ENCODE peak calls at places on chromosomes 12 and 14, in seven cellular contexts. One of them, this sample, is unnamed.
A peak's percentile ranks its signal among the peaks of the same experiment; 100 is the strongest.

GRCh38 chr12:2301531-2302461 is 249.0 kb downstream of the CACNA1C start:
- DNase-seq in mesendoderm: no peak
- DNase-seq in H9: no peak
- DNase-seq in IMR-90: peak; percentile 80
- DNase-seq in neuronal stem cell: no peak
- DNase-seq in H1: no peak
- DNase-seq in trophoblast cell: peak; percentile 33
- DNase-seq in this sample: peak; percentile 52

GRCh38 chr12:123965382-123965781 is 7.2 kb downstream of the CCDC92 start:
- DNase-seq in mesendoderm: no peak
- DNase-seq in H9: no peak
- DNase-seq in IMR-90: no peak
- DNase-seq in neuronal stem cell: no peak
- DNase-seq in H1: no peak
- DNase-seq in trophoblast cell: no peak
- DNase-seq in this sample: no peak

GRCh38 chr14:102008891-102009290 is 44.5 kb downstream of the DYNC1H1 start:
- DNase-seq in mesendoderm: no peak
- DNase-seq in H9: no peak
- DNase-seq in IMR-90: no peak
- DNase-seq in neuronal stem cell: no peak
- DNase-seq in H1: no peak
- DNase-seq in trophoblast cell: no peak
- DNase-seq in this sample: no peak

GRCh38 chr12:66269757-66270383 is 32.4 kb upstream of the HELB start:
- DNase-seq in mesendoderm: peak; percentile 84
- DNase-seq in H9: peak; percentile 54
- DNase-seq in IMR-90: peak; percentile 62
- DNase-seq in neuronal stem cell: peak; percentile 38
- DNase-seq in H1: no peak
- DNase-seq in trophoblast cell: peak; percentile 42
- DNase-seq in this sample: peak; percentile 50

GRCh38 chr12:26018926-26019325 is 60.4 kb downstream of the RASSF8 start:
- DNase-seq in mesendoderm: no peak
- DNase-seq in H9: no peak
- DNase-seq in IMR-90: peak; percentile 60
- DNase-seq in neuronal stem cell: no peak
- DNase-seq in H1: no peak
- DNase-seq in trophoblast cell: peak; percentile 71
- DNase-seq in this sample: no peak

GRCh38 chr14:101216725-101217463 is 313.4 kb upstream of the RTL1 start:
- DNase-seq in mesendoderm: no peak
- DNase-seq in H9: no peak
- DNase-seq in IMR-90: no peak
- DNase-seq in neuronal stem cell: no peak
- DNase-seq in H1: no peak
- DNase-seq in trophoblast cell: no peak
- DNase-seq in this sample: no peak

GRCh38 chr14:57845802-57846531 is 19.9 kb downstream of the SLC35F4 start:
- DNase-seq in mesendoderm: peak; percentile 16
- DNase-seq in H9: no peak
- DNase-seq in IMR-90: no peak
- DNase-seq in neuronal stem cell: no peak
- DNase-seq in H1: no peak
- DNase-seq in trophoblast cell: no peak
- DNase-seq in this sample: no peak

GRCh38 chr12:11824069-11824468 is 174.6 kb downstream of the ETV6 start:
- DNase-seq in mesendoderm: no peak
- DNase-seq in H9: no peak
- DNase-seq in IMR-90: no peak
- DNase-seq in neuronal stem cell: no peak
- DNase-seq in H1: no peak
- DNase-seq in trophoblast cell: no peak
- DNase-seq in this sample: no peak

GRCh38 chr12:7747196-7747595 is at the start of gene CLEC4C:
- DNase-seq in mesendoderm: no peak
- DNase-seq in H9: no peak
- DNase-seq in IMR-90: no peak
- DNase-seq in neuronal stem cell: no peak
- DNase-seq in H1: no peak
- DNase-seq in trophoblast cell: no peak
- DNase-seq in this sample: no peak

GRCh38 chr12:68352067-68352466 is 19.9 kb upstream of the MDM1 start:
- DNase-seq in mesendoderm: peak; percentile 22
- DNase-seq in H9: no peak
- DNase-seq in IMR-90: peak; percentile 77
- DNase-seq in neuronal stem cell: no peak
- DNase-seq in H1: no peak
- DNase-seq in trophoblast cell: no peak
- DNase-seq in this sample: no peak

GRCh38 chr12:104740668-104741067 is 217.4 kb downstream of the SLC41A2 start:
- DNase-seq in mesendoderm: no peak
- DNase-seq in H9: no peak
- DNase-seq in IMR-90: no peak
- DNase-seq in neuronal stem cell: no peak
- DNase-seq in H1: no peak
- DNase-seq in trophoblast cell: peak; percentile 13
- DNase-seq in this sample: no peak

GRCh38 chr12:81022531-81022930 is 55.3 kb upstream of the ACSS3 start:
- DNase-seq in mesendoderm: no peak
- DNase-seq in H9: no peak
- DNase-seq in IMR-90: no peak
- DNase-seq in neuronal stem cell: no peak
- DNase-seq in H1: no peak
- DNase-seq in trophoblast cell: no peak
- DNase-seq in this sample: no peak

GRCh38 chr14:93939304-93940229 is 12.4 kb downstream of the FAM181A start:
- DNase-seq in mesendoderm: peak; percentile 90
- DNase-seq in H9: peak; percentile 93
- DNase-seq in IMR-90: peak; percentile 67
- DNase-seq in neuronal stem cell: peak; percentile 74
- DNase-seq in H1: peak; percentile 78
- DNase-seq in trophoblast cell: peak; percentile 78
- DNase-seq in this sample: peak; percentile 57

GRCh38 chr12:101863971-101864370 is 13.4 kb upstream of the DRAM1 start:
- DNase-seq in mesendoderm: no peak
- DNase-seq in H9: no peak
- DNase-seq in IMR-90: no peak
- DNase-seq in neuronal stem cell: no peak
- DNase-seq in H1: no peak
- DNase-seq in trophoblast cell: no peak
- DNase-seq in this sample: no peak

GRCh38 chr14:94593376-94593748 is 12.1 kb downstream of the SERPINA5 start:
- DNase-seq in mesendoderm: no peak
- DNase-seq in H9: no peak
- DNase-seq in IMR-90: no peak
- DNase-seq in neuronal stem cell: no peak
- DNase-seq in H1: no peak
- DNase-seq in trophoblast cell: no peak
- DNase-seq in this sample: no peak

GRCh38 chr12:79911889-79912656 is 22.8 kb downstream of the PPP1R12A start:
- DNase-seq in mesendoderm: peak; percentile 75
- DNase-seq in H9: no peak
- DNase-seq in IMR-90: peak; percentile 59
- DNase-seq in neuronal stem cell: no peak
- DNase-seq in H1: no peak
- DNase-seq in trophoblast cell: peak; percentile 56
- DNase-seq in this sample: no peak

GRCh38 chr14:75335588-75335987 is 57.0 kb downstream of the FOS start:
- DNase-seq in mesendoderm: no peak
- DNase-seq in H9: no peak
- DNase-seq in IMR-90: no peak
- DNase-seq in neuronal stem cell: no peak
- DNase-seq in H1: no peak
- DNase-seq in trophoblast cell: no peak
- DNase-seq in this sample: no peak

GRCh38 chr12:56321027-56321426 is 5.2 kb upstream of the CNPY2 start:
- DNase-seq in mesendoderm: no peak
- DNase-seq in H9: no peak
- DNase-seq in IMR-90: peak; percentile 24
- DNase-seq in neuronal stem cell: no peak
- DNase-seq in H1: no peak
- DNase-seq in trophoblast cell: peak; percentile 62
- DNase-seq in this sample: peak; percentile 27

GRCh38 chr12:120290541-120291312 is 976 bp downstream of the RNU4-2 start:
- DNase-seq in mesendoderm: peak; percentile 80
- DNase-seq in H9: peak; percentile 71
- DNase-seq in IMR-90: no peak
- DNase-seq in neuronal stem cell: no peak
- DNase-seq in H1: no peak
- DNase-seq in trophoblast cell: peak; percentile 64
- DNase-seq in this sample: no peak

GRCh38 chr12:64893961-64894360 is 69.5 kb downstream of the TBC1D30 start:
- DNase-seq in mesendoderm: no peak
- DNase-seq in H9: no peak
- DNase-seq in IMR-90: peak; percentile 88
- DNase-seq in neuronal stem cell: no peak
- DNase-seq in H1: no peak
- DNase-seq in trophoblast cell: no peak
- DNase-seq in this sample: peak; percentile 42

GRCh38 chr12:109738209-109738608 is 24.6 kb downstream of the FAM222A start:
- DNase-seq in mesendoderm: no peak
- DNase-seq in H9: no peak
- DNase-seq in IMR-90: no peak
- DNase-seq in neuronal stem cell: no peak
- DNase-seq in H1: no peak
- DNase-seq in trophoblast cell: no peak
- DNase-seq in this sample: no peak

GRCh38 chr12:76219806-76220205 is 128.4 kb downstream of the BBS10 start:
- DNase-seq in mesendoderm: no peak
- DNase-seq in H9: no peak
- DNase-seq in IMR-90: no peak
- DNase-seq in neuronal stem cell: no peak
- DNase-seq in H1: no peak
- DNase-seq in trophoblast cell: no peak
- DNase-seq in this sample: no peak

GRCh38 chr12:43407816-43408645 is 144.0 kb downstream of the ADAMTS20 start:
- DNase-seq in mesendoderm: no peak
- DNase-seq in H9: no peak
- DNase-seq in IMR-90: peak; percentile 50
- DNase-seq in neuronal stem cell: no peak
- DNase-seq in H1: no peak
- DNase-seq in trophoblast cell: no peak
- DNase-seq in this sample: peak; percentile 12

GRCh38 chr14:103214461-103214958 is 91.2 kb downstream of the TNFAIP2 start:
- DNase-seq in mesendoderm: no peak
- DNase-seq in H9: no peak
- DNase-seq in IMR-90: no peak
- DNase-seq in neuronal stem cell: no peak
- DNase-seq in H1: no peak
- DNase-seq in trophoblast cell: no peak
- DNase-seq in this sample: no peak

GRCh38 chr14:95507701-95508103 is 8.7 kb downstream of the SYNE3 start:
- DNase-seq in mesendoderm: no peak
- DNase-seq in H9: no peak
- DNase-seq in IMR-90: peak; percentile 75
- DNase-seq in neuronal stem cell: no peak
- DNase-seq in H1: no peak
- DNase-seq in trophoblast cell: peak; percentile 66
- DNase-seq in this sample: peak; percentile 89

GRCh38 chr14:66998013-66998412 is 191.2 kb upstream of the GARIN2 start:
- DNase-seq in mesendoderm: no peak
- DNase-seq in H9: no peak
- DNase-seq in IMR-90: no peak
- DNase-seq in neuronal stem cell: no peak
- DNase-seq in H1: no peak
- DNase-seq in trophoblast cell: no peak
- DNase-seq in this sample: no peak

GRCh38 chr12:64890873-64891468 is 66.5 kb downstream of the TBC1D30 start:
- DNase-seq in mesendoderm: peak; percentile 73
- DNase-seq in H9: no peak
- DNase-seq in IMR-90: peak; percentile 70
- DNase-seq in neuronal stem cell: peak; percentile 72
- DNase-seq in H1: no peak
- DNase-seq in trophoblast cell: peak; percentile 91
- DNase-seq in this sample: peak; percentile 71

DNA sequence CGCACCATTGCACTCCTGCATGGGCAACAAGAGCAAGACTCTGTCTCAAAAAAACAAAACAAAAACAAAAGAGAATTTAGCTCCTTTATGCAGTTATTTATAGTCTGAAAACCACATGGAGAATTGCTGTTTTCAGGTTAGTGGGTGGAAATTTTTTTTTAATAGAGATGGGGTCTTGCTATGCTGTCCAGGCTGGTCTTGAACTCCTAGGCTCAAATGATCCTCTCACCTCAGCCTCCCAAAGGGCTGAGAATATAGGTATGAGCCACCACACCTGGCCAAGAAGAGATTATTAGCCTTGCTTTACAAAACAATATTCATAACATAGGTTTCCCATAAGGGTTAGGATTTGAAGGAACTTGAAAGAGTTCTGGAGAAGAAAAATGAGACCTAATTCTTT is 12.1 kb upstream of the SRP54 start:
- DNase-seq in mesendoderm: no peak
- DNase-seq in H9: no peak
- DNase-seq in IMR-90: no peak
- DNase-seq in neuronal stem cell: no peak
- DNase-seq in H1: no peak
- DNase-seq in trophoblast cell: no peak
- DNase-seq in this sample: no peak
- H3K4ac ChIP-seq in mesendoderm: no peak overlapping the region
- H3K4ac ChIP-seq in H9: no peak overlapping the region
- H3K4ac ChIP-seq in IMR-90: peak overlapping the region; percentile 36
- H3K4ac ChIP-seq in neuronal stem cell: no peak overlapping the region
- H3K4ac ChIP-seq in H1: no peak overlapping the region
- H3K4ac ChIP-seq in trophoblast cell: no peak overlapping the region
- H3K4ac ChIP-seq in this sample: no peak overlapping the region

GRCh38 chr14:89502966-89503365 is 85.9 kb upstream of the FOXN3 start:
- DNase-seq in mesendoderm: no peak
- DNase-seq in H9: no peak
- DNase-seq in IMR-90: no peak
- DNase-seq in neuronal stem cell: no peak
- DNase-seq in H1: no peak
- DNase-seq in trophoblast cell: no peak
- DNase-seq in this sample: no peak
- H3K4ac ChIP-seq in mesendoderm: peak overlapping the region; percentile 23
- H3K4ac ChIP-seq in H9: no peak overlapping the region
- H3K4ac ChIP-seq in IMR-90: no peak overlapping the region
- H3K4ac ChIP-seq in neuronal stem cell: no peak overlapping the region
- H3K4ac ChIP-seq in H1: no peak overlapping the region
- H3K4ac ChIP-seq in trophoblast cell: no peak overlapping the region
- H3K4ac ChIP-seq in this sample: no peak overlapping the region

DNA sequence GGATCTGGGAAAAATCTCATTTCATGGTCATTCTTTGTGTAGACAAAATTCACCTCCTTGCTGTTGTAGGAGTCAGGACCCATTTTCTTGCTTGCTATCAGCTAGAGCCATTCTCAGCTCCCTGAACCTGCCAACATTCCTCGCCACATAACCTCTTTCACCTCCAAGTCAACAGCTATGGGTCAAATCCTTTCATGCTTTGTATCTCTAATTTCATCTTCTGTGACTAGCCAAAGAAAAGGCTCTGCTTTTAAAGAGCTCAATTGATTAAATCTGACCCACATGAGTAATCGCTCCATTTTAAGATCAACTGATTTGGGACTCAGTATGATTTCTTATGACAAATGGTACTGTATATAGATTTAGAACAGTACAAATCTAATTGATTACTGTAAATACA is 89.2 kb upstream of the FOXG1 start:
- DNase-seq in mesendoderm: peak; percentile 14
- DNase-seq in H9: no peak
- DNase-seq in IMR-90: no peak
- DNase-seq in neuronal stem cell: no peak
- DNase-seq in H1: no peak
- DNase-seq in trophoblast cell: peak; percentile 2
- DNase-seq in this sample: no peak
- H3K4ac ChIP-seq in mesendoderm: no peak overlapping the region
- H3K4ac ChIP-seq in H9: no peak overlapping the region
- H3K4ac ChIP-seq in IMR-90: no peak overlapping the region
- H3K4ac ChIP-seq in neuronal stem cell: no peak overlapping the region
- H3K4ac ChIP-seq in H1: no peak overlapping the region
- H3K4ac ChIP-seq in trophoblast cell: no peak overlapping the region
- H3K4ac ChIP-seq in this sample: no peak overlapping the region

GRCh38 chr14:39320318-39320717 is 86.6 kb downstream of the MIA2 start:
- DNase-seq in mesendoderm: no peak
- DNase-seq in H9: no peak
- DNase-seq in IMR-90: peak; percentile 53
- DNase-seq in neuronal stem cell: no peak
- DNase-seq in H1: no peak
- DNase-seq in trophoblast cell: no peak
- DNase-seq in this sample: no peak
- H3K4ac ChIP-seq in mesendoderm: no peak overlapping the region
- H3K4ac ChIP-seq in H9: no peak overlapping the region
- H3K4ac ChIP-seq in IMR-90: no peak overlapping the region
- H3K4ac ChIP-seq in neuronal stem cell: no peak overlapping the region
- H3K4ac ChIP-seq in H1: no peak overlapping the region
- H3K4ac ChIP-seq in trophoblast cell: no peak overlapping the region
- H3K4ac ChIP-seq in this sample: no peak overlapping the region

This sample was measured in mesenchymal stem cell.